ENCODE peak calls at places on chromosomes 13 and 19, in five cellular contexts. L is body of pancreas, E is heart left ventricle, S is stomach, K is uterus. W is an unnamed sample.

GRCh38 chr19:23283925-23284324 is 33.7 kb upstream of the ZNF724 start:
- DNase-seq in K (peak; percentile 23), E (peak; percentile 33), L (peak; percentile 76), S (peak; percentile 50), W (peak; percentile 54)

GRCh38 chr13:40316301-40316700 is 350.1 kb downstream of the FOXO1 start:
- DNase-seq in E (no peak), K (no peak), L (no peak), S (no peak), W (no peak)

GRCh38 chr13:95296326-95296939 is 4.8 kb downstream of the ABCC4 start:
- DNase-seq in E (peak; percentile 28), L (peak; percentile 79), S (peak; percentile 72), K (no peak), W (peak; percentile 85)

GRCh38 chr13:112893570-112894422 is 75.2 kb upstream of the MCF2L start:
- DNase-seq in L (peak; percentile 80), K (no peak), S (peak; percentile 69), E (no peak), W (peak; percentile 80)

GRCh38 chr13:44409595-44409994 is 36.0 kb downstream of the SERP2 start:
- DNase-seq in L (no peak), E (no peak), K (no peak), S (no peak), W (no peak)

GRCh38 chr13:27372896-27373295 is 51.5 kb upstream of the GTF3A start:
- DNase-seq in L (peak; percentile 91), S (peak; percentile 80), E (no peak), K (no peak), W (no peak)

GRCh38 chr13:33953203-33953602 is 135.3 kb downstream of the RFC3 start:
- DNase-seq in L (no peak), E (no peak), K (no peak), S (no peak), W (no peak)

GRCh38 chr13:74867460-74867859 is 614.5 kb downstream of the TBC1D4 start:
- DNase-seq in S (no peak), L (no peak), E (no peak), K (no peak), W (no peak)

GRCh38 chr19:584240-585001 is 5.3 kb upstream of the HCN2 start:
- DNase-seq in S (peak; percentile 56), K (no peak), E (no peak), L (peak; percentile 45), W (no peak)

GRCh38 chr19:6772028-6772865 is at the start of gene VAV1:
- DNase-seq in S (peak; percentile 63), E (peak; percentile 39), L (no peak), K (no peak), W (no peak)

GRCh38 chr13:45817833-45818232 is 33.7 kb downstream of the SIAH3 start:
- DNase-seq in K (no peak), S (no peak), L (no peak), E (no peak), W (no peak)

GRCh38 chr19:46892252-46893179 is 31.7 kb downstream of the ARHGAP35 start:
- DNase-seq in E (no peak), S (no peak), K (no peak), L (no peak), W (no peak)

GRCh38 chr13:109369357-109370052 is 416.9 kb downstream of the IRS2 start:
- DNase-seq in S (no peak), K (no peak), E (no peak), L (no peak), W (no peak)
- H3K27ac ChIP-seq in S (no peak overlapping the region), K (no peak overlapping the region), E (no peak overlapping the region), L (no peak overlapping the region), W (no peak overlapping the region)

DNA sequence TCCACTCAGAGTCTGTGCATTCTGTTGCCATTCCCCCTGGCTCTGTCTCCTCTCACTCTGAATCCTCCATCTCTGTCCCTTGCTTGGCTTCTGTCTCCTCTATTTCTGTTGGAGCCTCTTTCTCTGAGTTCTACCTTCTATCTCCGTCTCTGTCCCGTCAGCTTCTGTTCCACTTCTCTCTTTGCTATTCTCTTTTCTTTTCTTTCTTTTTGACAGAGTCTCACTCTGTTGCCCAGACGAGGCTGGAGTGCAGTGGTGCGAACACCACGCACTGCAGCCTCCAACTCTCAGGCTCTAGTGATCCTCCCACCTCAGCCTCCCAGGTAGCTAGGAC is 33.8 kb upstream of the LRRC4B start:
- DNase-seq in L (no peak), E (no peak), S (no peak), K (no peak), W (no peak)
- TF ChIP-seq POLR2A in L (no peak), E (no peak), S (no peak), K (no peak), W (no peak)

GRCh38 chr13:102028198-102028597 is 373.6 kb downstream of the FGF14 start:
- DNase-seq in S (no peak), L (no peak), E (no peak), K (no peak), W (no peak)
- H3K27ac ChIP-seq in S (no peak overlapping the region), L (no peak overlapping the region), E (no peak overlapping the region), K (no peak overlapping the region), W (no peak overlapping the region)

GRCh38 chr13:98473135-98473791 is 103.6 kb downstream of the STK24 start:
- DNase-seq in L (peak; percentile 36), E (no peak), S (no peak), K (no peak), W (no peak)

GRCh38 chr13:98471895-98472294 is 105.0 kb downstream of the STK24 start:
- DNase-seq in E (peak; percentile 67), K (no peak), S (peak; percentile 66), L (no peak), W (no peak)

GRCh38 chr13:98468929-98469328 is 108.0 kb downstream of the STK24 start:
- DNase-seq in E (no peak), L (no peak), K (no peak), S (no peak), W (no peak)

GRCh38 chr13:98468352-98468751 is 108.6 kb downstream of the STK24 start:
- DNase-seq in K (no peak), S (no peak), L (peak; percentile 34), E (no peak), W (no peak)

GRCh38 chr13:98470920-98471319 is 106.0 kb downstream of the STK24 start:
- DNase-seq in K (no peak), E (no peak), S (no peak), L (no peak), W (no peak)
- TF ChIP-seq POLR2A in K (no peak), E (no peak), S (no peak), L (no peak), W (no peak)

GRCh38 chr13:30442854-30443379 is 20.6 kb downstream of the UBE2L5 start:
- DNase-seq in E (no peak), K (no peak), L (no peak), S (no peak), W (no peak)

GRCh38 chr13:30448441-30448840 is 17.3 kb downstream of the HMGB1 start:
- DNase-seq in E (no peak), S (no peak), L (no peak), K (no peak), W (no peak)

GRCh38 chr13:30441304-30441703 is 19.0 kb downstream of the UBE2L5 start:
- DNase-seq in K (no peak), L (no peak), E (no peak), S (no peak), W (no peak)

GRCh38 chr13:30446122-30446500 is 19.6 kb downstream of the HMGB1 start:
- DNase-seq in S (no peak), L (no peak), K (no peak), E (no peak), W (no peak)

GRCh38 chr13:30443957-30444404 is 21.7 kb downstream of the UBE2L5 start:
- DNase-seq in E (no peak), S (no peak), L (no peak), K (no peak), W (no peak)
- H3K27ac ChIP-seq in E (no peak overlapping the region), S (no peak overlapping the region), L (no peak overlapping the region), K (no peak overlapping the region), W (no peak overlapping the region)

DNA sequence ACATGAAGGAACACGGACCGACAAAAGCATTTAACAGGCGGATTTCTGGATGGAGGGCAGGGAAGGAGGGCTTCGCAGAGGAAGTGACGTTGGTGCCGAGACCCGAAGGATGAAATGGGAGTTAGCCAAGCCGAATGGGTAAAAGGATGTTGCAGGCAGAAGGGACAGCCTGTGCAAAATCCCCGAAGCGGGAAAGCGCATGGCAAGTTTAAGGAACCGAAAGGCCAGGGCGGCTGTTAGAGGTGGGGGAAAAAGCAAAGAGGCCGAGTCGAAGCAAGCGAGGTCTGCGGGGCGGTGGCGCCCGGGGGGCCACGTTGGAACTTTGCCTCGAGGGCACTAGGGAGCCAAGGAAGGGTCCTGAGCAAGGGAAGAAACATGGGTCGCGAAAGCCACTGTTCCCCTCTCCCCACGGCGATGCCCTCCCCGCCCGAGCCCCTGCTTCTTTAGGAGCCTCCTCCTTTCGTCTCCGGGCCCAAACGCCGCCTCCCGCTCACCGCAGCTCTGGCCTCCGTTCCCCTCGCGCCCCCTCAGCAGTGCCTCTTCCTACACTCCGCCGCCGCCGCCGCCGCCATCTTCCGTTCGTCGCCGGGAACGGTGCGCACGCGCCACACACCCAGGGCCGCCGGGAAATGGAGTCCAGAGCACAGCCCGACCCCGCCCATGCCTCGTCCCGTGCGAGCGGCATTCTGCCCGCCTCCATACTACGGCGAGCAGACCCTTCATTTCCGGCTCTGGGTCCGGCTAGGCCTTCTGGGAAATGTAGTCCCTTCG is at the start of gene SYMPK:
- DNase-seq in K (peak; percentile 98), L (peak; percentile 99), S (peak; percentile 99), E (peak; percentile 99), W (peak; percentile 96)
- TF ChIP-seq POLR2A in K (peak; percentile 76), L (peak; percentile 78), S (no peak), E (peak; percentile 64), W (peak; percentile 90)

W was measured in H1.